ENCODE peak calls at places on chromosomes 7 and 10, in four cellular contexts. U is H1, I is H9, Y is mesendoderm. M is an unnamed sample.

GRCh38 chr10:83965473-83965872 is 173.8 kb upstream of the GHITM start:
- DNase-seq in U (no peak), I (peak), Y (peak), M (no peak)

GRCh38 chr7:32102432-32102851 is 32.2 kb upstream of the PDE1C start:
- DNase-seq in U (no peak), I (no peak), Y (no peak), M (no peak)

GRCh38 chr7:51038573-51038972 is 255.9 kb upstream of the GRB10 start:
- DNase-seq in U (no peak), I (no peak), Y (no peak), M (no peak)

GRCh38 chr10:70378122-70378521 is 4.3 kb downstream of the LRRC20 start:
- DNase-seq in U (no peak), I (no peak), Y (peak), M (peak)

GRCh38 chr7:77378584-77378983 is 37.6 kb downstream of the GSAP start:
- DNase-seq in U (no peak), I (no peak), Y (no peak), M (no peak)

GRCh38 chr7:27581906-27582305 is 80.8 kb downstream of the HIBADH start:
- DNase-seq in U (no peak), I (no peak), Y (no peak), M (no peak)

GRCh38 chr7:47999413-47999812 is 20.0 kb upstream of the HUS1 start:
- DNase-seq in U (no peak), I (no peak), Y (no peak), M (no peak)

GRCh38 chr10:34437897-34438296 is 377.2 kb downstream of the PARD3 start:
- DNase-seq in U (no peak), I (no peak), Y (peak), M (no peak)

GRCh38 chr10:8913720-8914119 is 859.2 kb downstream of the GATA3 start:
- DNase-seq in U (no peak), I (no peak), Y (no peak), M (no peak)

GRCh38 chr7:99210265-99210970 is 2.5 kb upstream of the KPNA7 start:
- DNase-seq in U (no peak), I (no peak), Y (no peak), M (no peak)

GRCh38 chr7:6516387-6516983 is 34.8 kb downstream of the GRID2IP start:
- DNase-seq in U (peak), I (peak), Y (peak), M (peak)

GRCh38 chr10:61961278-61961677 is 59.8 kb downstream of the ARID5B start:
- DNase-seq in U (no peak), I (no peak), Y (no peak), M (no peak)

GRCh38 chr10:86953747-86954680 is 3.4 kb downstream of the MMRN2 start:
- DNase-seq in U (peak), I (peak), Y (peak), M (peak)

GRCh38 chr7:29500719-29501118 is 62.9 kb upstream of the PRR15 start:
- DNase-seq in U (no peak), I (no peak), Y (no peak), M (no peak)

GRCh38 chr10:2985729-2986232 is 81.6 kb upstream of the PFKP start:
- DNase-seq in U (peak), I (peak), Y (peak), M (peak)

GRCh38 chr10:113322843-113323242 is 230.0 kb upstream of the HABP2 start:
- DNase-seq in U (no peak), I (no peak), Y (no peak), M (no peak)

GRCh38 chr7:156378806-156379205 is 261.8 kb upstream of the RNF32 start:
- DNase-seq in U (no peak), I (no peak), Y (no peak), M (no peak)

GRCh38 chr10:83960125-83960524 is 179.2 kb upstream of the GHITM start:
- DNase-seq in U (no peak), I (no peak), Y (no peak), M (no peak)

GRCh38 chr7:46165281-46165680 is 244.2 kb upstream of the IGFBP3 start:
- DNase-seq in U (no peak), I (no peak), Y (no peak), M (peak)

GRCh38 chr10:34522542-34522941 is 292.6 kb downstream of the PARD3 start:
- DNase-seq in U (no peak), I (no peak), Y (peak), M (peak)

DNA sequence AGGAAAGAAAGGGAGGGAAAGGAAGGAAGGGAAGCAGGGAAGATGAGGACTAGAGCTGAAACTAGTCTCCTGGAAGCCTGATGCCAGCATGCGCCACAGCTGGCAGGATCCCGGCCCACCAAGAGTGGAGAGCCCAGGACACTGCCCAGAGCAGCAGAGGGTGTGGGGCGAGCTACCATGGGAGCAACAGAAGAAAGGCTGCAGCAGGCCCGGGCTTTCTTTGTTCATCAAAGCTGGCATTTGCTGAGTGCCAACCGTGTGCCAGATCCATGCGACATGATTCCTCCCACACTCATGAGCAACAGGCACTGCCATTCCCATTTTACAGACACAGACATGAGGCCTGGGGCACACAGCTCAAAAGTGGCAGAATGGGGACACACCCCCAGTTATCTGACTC is 68.9 kb downstream of the FAM53B start:
- DNase-seq in U (no peak), I (no peak), Y (no peak), M (no peak)
- H4K5ac ChIP-seq in U (no peak), I (no peak), Y (no peak), M (no peak)

GRCh38 chr10:11877506-11877905 is 54.4 kb downstream of the PROSER2 start:
- DNase-seq in U (no peak), I (no peak), Y (no peak), M (no peak)

GRCh38 chr10:11880169-11881027 is 57.2 kb downstream of the PROSER2 start:
- DNase-seq in U (no peak), I (peak), Y (peak), M (no peak)

GRCh38 chr10:11878776-11879175 is 55.6 kb downstream of the PROSER2 start:
- DNase-seq in U (no peak), I (no peak), Y (no peak), M (no peak)

GRCh38 chr10:11881028-11881476 is 57.9 kb downstream of the PROSER2 start:
- DNase-seq in U (no peak), I (no peak), Y (no peak), M (no peak)

DNA sequence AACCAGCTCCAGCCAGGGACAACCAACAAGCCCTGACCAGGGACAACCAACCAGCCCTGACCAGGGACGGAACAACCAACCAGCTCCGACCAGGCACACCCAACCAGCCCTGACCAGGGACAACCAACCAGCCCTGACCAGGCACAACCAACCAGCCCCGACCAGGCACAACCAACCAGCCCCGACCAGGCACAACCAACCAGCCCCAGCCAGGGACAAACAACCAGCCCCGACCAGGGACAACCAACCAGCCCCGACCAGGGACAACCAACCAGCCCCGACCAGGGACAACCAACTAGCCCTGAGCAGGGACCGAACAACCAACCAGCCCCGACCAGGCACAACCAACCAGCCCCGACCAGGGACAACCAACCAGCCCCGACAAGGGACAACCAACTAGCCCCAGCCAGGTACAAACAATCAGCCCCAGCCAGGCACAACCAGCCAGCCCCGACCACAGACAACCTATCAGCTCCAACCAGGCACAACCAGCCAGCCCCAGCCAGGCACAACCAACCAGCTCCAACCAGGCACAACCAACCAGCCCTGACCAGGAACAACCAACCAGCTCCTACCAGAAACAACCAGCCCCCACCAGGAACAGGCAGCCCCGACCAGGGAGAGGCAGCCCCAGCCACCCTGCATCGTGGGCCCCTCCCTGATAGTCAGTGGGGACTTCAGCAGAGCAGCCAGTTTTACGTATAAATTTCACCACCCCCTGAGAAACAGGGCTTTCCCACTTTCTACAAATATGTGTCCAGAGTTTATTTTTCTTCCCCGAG is 56.4 kb downstream of the PROSER2 start:
- DNase-seq in U (no peak), I (no peak), Y (no peak), M (no peak)
- H2BK15ac ChIP-seq in U (no peak), I (no peak), Y (no peak), M (no peak)

GRCh38 chr10:94997763-94998174 is 59.3 kb downstream of the CYP2C9 start:
- DNase-seq in U (no peak), I (peak), Y (peak), M (no peak)

GRCh38 chr10:94989192-94989591 is 50.7 kb downstream of the CYP2C9 start:
- DNase-seq in U (no peak), I (no peak), Y (no peak), M (no peak)

GRCh38 chr10:94991243-94991888 is 52.9 kb downstream of the CYP2C9 start:
- DNase-seq in U (no peak), I (peak), Y (peak), M (no peak)

DNA sequence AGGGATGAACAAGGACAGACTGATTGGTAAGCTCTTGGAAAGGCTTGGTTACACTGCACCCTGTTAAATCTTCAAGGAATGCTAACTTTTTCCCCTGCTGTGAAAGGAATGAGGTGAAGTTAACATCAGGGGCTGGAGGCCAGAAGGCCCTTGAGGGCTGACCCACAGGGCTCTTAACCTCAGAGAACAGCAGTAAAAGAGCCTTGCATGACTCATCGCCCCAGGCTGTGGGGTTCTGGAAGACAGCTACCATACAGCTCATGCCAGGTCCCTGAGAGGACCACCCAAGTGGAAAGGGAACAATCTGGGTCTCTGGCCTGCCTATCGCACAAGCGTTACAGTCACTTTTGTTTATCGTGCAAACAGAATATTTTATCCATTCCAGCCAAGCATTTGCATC is 54.4 kb downstream of the CYP2C9 start:
- DNase-seq in U (no peak), I (peak), Y (peak), M (no peak)
- H4K5ac ChIP-seq in U (no peak), I (no peak), Y (no peak), M (no peak)

GRCh38 chr10:4264466-4264865 is 479.5 kb upstream of the KLF6 start:
- DNase-seq in U (no peak), I (no peak), Y (no peak), M (no peak)

GRCh38 chr10:4267084-4267774 is 482.2 kb upstream of the KLF6 start:
- DNase-seq in U (no peak), I (no peak), Y (no peak), M (peak)

GRCh38 chr10:4263281-4263921 is 478.4 kb upstream of the KLF6 start:
- DNase-seq in U (no peak), I (no peak), Y (no peak), M (no peak)

GRCh38 chr10:4265964-4266363 is 481.0 kb upstream of the KLF6 start:
- DNase-seq in U (no peak), I (no peak), Y (no peak), M (no peak)

DNA sequence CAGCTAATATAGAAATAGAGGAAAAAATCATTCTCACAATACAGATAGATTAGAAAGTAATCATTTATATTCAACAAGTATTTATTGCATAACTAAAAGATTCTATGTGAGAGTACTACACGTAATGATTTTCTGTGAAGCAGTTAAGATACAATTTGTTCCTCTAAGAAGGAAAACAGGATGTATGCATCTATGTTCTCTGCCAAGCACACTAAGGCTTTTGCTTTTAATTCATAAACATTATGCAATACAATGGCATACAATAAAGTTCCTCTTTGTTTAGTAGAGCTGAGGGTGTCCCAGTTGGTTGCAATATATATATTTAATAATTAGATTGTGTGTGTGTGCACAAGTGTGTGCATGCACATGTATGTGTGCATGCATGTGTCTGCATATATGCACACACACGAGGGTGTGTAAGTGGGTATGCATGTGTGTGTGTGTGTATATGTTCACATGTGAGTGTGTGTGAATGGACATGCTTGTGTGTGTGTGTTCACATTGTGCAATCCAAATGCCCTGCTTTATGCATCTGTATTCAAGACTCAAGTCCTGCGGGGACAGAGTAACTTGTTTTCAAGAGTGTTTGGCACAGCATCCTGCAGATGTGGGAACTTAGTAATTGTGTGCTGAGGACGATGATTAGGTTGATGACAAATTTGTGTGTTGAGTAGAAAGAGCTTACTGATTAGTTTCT is 481.5 kb upstream of the KLF6 start:
- DNase-seq in U (no peak), I (no peak), Y (no peak), M (peak)
- H2BK15ac ChIP-seq in U (no peak), I (no peak), Y (no peak), M (no peak)

M was measured in IMR-90.